ENCODE peak calls at places on chromosomes 7 and 10, in nine cellular contexts. X is heart right ventricle, B is tibial artery, P is right lobe of liver, C is fibroblast of lung, Z is BE2C, L is colonic mucosa, F is upper lobe of right lung, N is HCT116. S is an unnamed sample. For H3K27me3, the result is how much of the 10 kb centered on the place peaks cover.

GRCh38 chr7:24665564-24666294 is 91.5 kb downstream of the GSDME start:
- DNase-seq in B (no peak), X (no peak), F (no peak), N (peak), C (peak), L (peak), Z (peak), P (no peak), S (no peak)

GRCh38 chr7:81685263-81685868 is 84.5 kb downstream of the HGF start:
- DNase-seq in X (no peak), P (no peak), B (no peak), C (peak), Z (no peak), L (no peak), F (no peak), N (no peak), S (no peak)

GRCh38 chr10:119198438-119198837 is 8.9 kb upstream of the GRK5 start:
- DNase-seq in B (peak), Z (no peak), C (no peak), F (no peak), L (no peak), P (no peak), N (no peak), X (no peak), S (no peak)

GRCh38 chr7:130114374-130114773 is 44.0 kb downstream of the KLHDC10 start:
- DNase-seq in P (no peak), Z (no peak), B (no peak), X (no peak), F (no peak), N (no peak), L (no peak), C (no peak), S (no peak)

GRCh38 chr10:62554632-62555199 is 180.5 kb downstream of the ZNF365 start:
- DNase-seq in X (no peak), Z (peak), B (no peak), F (no peak), N (peak), C (peak), L (peak), P (no peak), S (no peak)

GRCh38 chr7:77606561-77606960 is 69.5 kb downstream of the PTPN12 start:
- DNase-seq in B (no peak), X (no peak), Z (no peak), N (no peak), C (no peak), F (no peak), L (no peak), P (no peak), S (no peak)

GRCh38 chr7:1819258-1819841 is 149.3 kb downstream of the ELFN1 start:
- DNase-seq in C (no peak), Z (no peak), N (no peak), X (no peak), L (no peak), B (peak), F (peak), P (no peak), S (no peak)

GRCh38 chr10:80491251-80492102 is 37.4 kb downstream of the TSPAN14 start:
- DNase-seq in B (peak), L (no peak), X (no peak), P (peak), Z (no peak), N (no peak), C (no peak), F (peak), S (no peak)

GRCh38 chr10:101613646-101614045 is 25.5 kb downstream of the DPCD start:
- DNase-seq in N (no peak), X (no peak), C (no peak), Z (no peak), L (no peak), P (no peak), B (no peak), F (no peak), S (no peak)

GRCh38 chr7:18495412-18496335 is at the start of gene HDAC9:
- DNase-seq in L (no peak), C (peak), N (no peak), P (no peak), B (no peak), F (no peak), X (peak), Z (peak), S (peak)

GRCh38 chr10:108566216-108567107 is 1356.8 kb downstream of the XPNPEP1 start:
- DNase-seq in Z (no peak), F (peak), P (no peak), C (no peak), L (no peak), B (no peak), X (no peak), N (no peak), S (no peak)

GRCh38 chr7:84454174-84454959 is 259.8 kb upstream of the SEMA3A start:
- DNase-seq in L (no peak), Z (no peak), C (peak), B (no peak), X (no peak), F (no peak), P (no peak), N (no peak), S (no peak)

GRCh38 chr7:22137466-22137865 is 191.8 kb upstream of the CDCA7L start:
- DNase-seq in B (no peak), X (no peak), C (peak), L (no peak), F (no peak), N (no peak), Z (no peak), P (no peak), S (no peak)

GRCh38 chr7:94395141-94396041 is 696 bp downstream of the COL1A2 start:
- DNase-seq in X (no peak), C (peak), Z (peak), N (peak), P (no peak), F (no peak), B (peak), L (peak), S (peak)

GRCh38 chr7:112042631-112043030 is 163.6 kb downstream of the DOCK4 start:
- DNase-seq in P (no peak), N (no peak), B (no peak), C (no peak), Z (no peak), L (no peak), X (no peak), F (no peak), S (no peak)

GRCh38 chr7:31986878-31987518 is 83.2 kb downstream of the PDE1C start:
- DNase-seq in C (peak), N (no peak), F (no peak), Z (no peak), P (no peak), X (no peak), B (no peak), L (no peak), S (no peak)

GRCh38 chr10:121988361-121989324 is at the start of gene TACC2:
- DNase-seq in P (no peak), Z (no peak), C (no peak), X (no peak), B (no peak), F (peak), N (peak), L (no peak), S (no peak)

GRCh38 chr10:122561212-122561611 is 658 bp downstream of the DMBT1 start:
- DNase-seq in F (no peak), C (no peak), B (peak), Z (no peak), L (no peak), N (no peak), X (no peak), P (no peak), S (peak)

GRCh38 chr7:4239991-4240812 is 441.9 kb upstream of the FOXK1 start:
- DNase-seq in F (no peak), X (no peak), P (no peak), L (no peak), Z (no peak), N (no peak), B (no peak), C (no peak), S (no peak)

GRCh38 chr7:24576171-24577052 is 3.2 kb downstream of the PALS2 start:
- DNase-seq in X (no peak), N (peak), C (peak), P (no peak), F (no peak), B (no peak), Z (peak), L (peak), S (peak)

GRCh38 chr7:73717991-73718405 is 1.5 kb downstream of the STX1A start:
- DNase-seq in C (peak), F (no peak), X (no peak), B (no peak), Z (no peak), N (peak), L (no peak), P (no peak), S (peak)

GRCh38 chr7:69359003-69359555 is 239.2 kb upstream of the AUTS2 start:
- DNase-seq in F (no peak), B (no peak), C (no peak), Z (no peak), X (no peak), L (no peak), N (no peak), P (no peak), S (no peak)

GRCh38 chr7:55048221-55048859 is 29.5 kb downstream of the EGFR start:
- DNase-seq in F (no peak), B (no peak), X (no peak), N (no peak), P (peak), Z (no peak), C (peak), L (peak), S (no peak)

GRCh38 chr10:106661767-106662140 is 502.8 kb downstream of the SORCS1 start:
- DNase-seq in N (no peak), B (no peak), L (no peak), C (no peak), F (no peak), Z (no peak), X (no peak), P (no peak), S (no peak)

GRCh38 chr10:108905821-108906220 is 1017.5 kb downstream of the XPNPEP1 start:
- DNase-seq in B (no peak), N (no peak), P (no peak), C (no peak), F (no peak), X (no peak), Z (peak), L (no peak), S (no peak)

GRCh38 chr7:51316262-51316665 is 345 bp downstream of the COBL start:
- DNase-seq in F (peak), L (peak), P (peak), B (no peak), X (peak), Z (no peak), C (no peak), N (no peak), S (no peak)

GRCh38 chr7:51233375-51233774 is 83.2 kb downstream of the COBL start:
- DNase-seq in F (no peak), B (no peak), X (no peak), L (no peak), P (no peak), N (no peak), Z (no peak), C (no peak), S (no peak)

GRCh38 chr10:89706011-89706410 is 4.6 kb downstream of the KIF20B start:
- DNase-seq in F (no peak), C (peak), Z (no peak), X (no peak), B (no peak), L (no peak), N (no peak), P (no peak), S (no peak)

GRCh38 chr10:104989880-104990279 is 348.8 kb downstream of the SORCS3 start:
- DNase-seq in P (no peak), X (no peak), B (no peak), F (no peak), L (no peak), Z (no peak), N (no peak), C (no peak), S (no peak)

GRCh38 chr7:116781584-116781983 is 80.8 kb upstream of the CAPZA2 start:
- DNase-seq in L (no peak), F (no peak), C (no peak), X (no peak), P (no peak), Z (no peak), N (no peak), B (no peak), S (no peak)

GRCh38 chr10:77458986-77459590 is 178.5 kb downstream of the KCNMA1 start:
- DNase-seq in C (no peak), L (no peak), F (no peak), Z (peak), P (no peak), B (no peak), X (no peak), N (no peak), S (no peak)

GRCh38 chr10:35217458-35217857 is 90.8 kb downstream of the CREM start:
- DNase-seq in B (no peak), Z (no peak), L (no peak), F (no peak), N (no peak), C (peak), X (no peak), P (no peak), S (no peak)

GRCh38 chr7:101315336-101315735 is 6.3 kb downstream of the IFT22 start:
- DNase-seq in Z (peak), B (no peak), C (peak), L (peak), P (no peak), N (peak), F (no peak), X (no peak), S (no peak)

GRCh38 chr10:71178880-71179279 is 33.5 kb upstream of the UNC5B start:
- DNase-seq in F (no peak), P (no peak), Z (no peak), X (no peak), L (no peak), N (no peak), C (no peak), B (no peak), S (no peak)

GRCh38 chr10:103861501-103861900 is 6.1 kb upstream of the SH3PXD2A start:
- DNase-seq in Z (no peak), F (no peak), X (no peak), P (no peak), L (no peak), B (no peak), N (no peak), C (peak), S (no peak)

GRCh38 chr10:11741608-11742007 is 574 bp upstream of the ECHDC3 start:
- DNase-seq in L (no peak), B (no peak), X (no peak), C (no peak), N (no peak), F (no peak), Z (no peak), P (no peak), S (no peak)
- H3K4me3 ChIP-seq in L (peak), B (peak), X (peak), C (peak), N (peak), F (peak), Z (no peak), P (peak), S (peak)

DNA sequence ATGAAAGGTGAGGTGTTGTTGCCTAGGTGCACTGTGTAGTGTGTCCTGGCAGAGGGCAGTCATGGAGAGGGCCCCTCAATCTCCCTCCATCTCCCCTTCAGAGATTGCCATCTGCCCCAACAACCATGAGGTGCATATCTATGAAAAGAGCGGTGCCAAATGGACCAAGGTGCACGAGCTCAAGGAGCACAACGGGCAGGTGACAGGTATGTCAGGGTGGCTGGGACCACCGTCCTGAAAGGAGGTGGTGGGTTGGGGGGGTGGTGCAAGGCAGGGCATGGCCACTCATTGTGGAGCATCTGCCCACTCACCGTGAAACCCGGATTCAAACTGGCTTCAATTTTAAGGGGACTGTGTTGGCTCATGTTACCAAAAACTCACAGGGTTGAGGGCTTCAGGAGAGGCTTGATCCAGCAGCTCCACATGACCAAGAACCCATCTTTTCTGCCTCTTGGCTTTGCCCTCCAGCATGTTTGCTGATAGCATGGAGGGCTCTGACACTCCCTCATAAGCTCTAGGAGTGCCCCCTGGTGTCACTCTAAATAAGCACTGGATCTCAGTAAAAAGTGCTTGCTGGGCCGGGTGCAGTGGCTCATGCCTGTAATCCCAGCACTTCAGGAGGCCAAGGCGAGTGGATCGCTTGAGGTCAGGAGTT is 12.2 kb downstream of the ARPC1B start:
- DNase-seq in L (no peak), B (no peak), F (no peak), X (no peak), C (peak), N (no peak), P (no peak), Z (peak), S (no peak)
- TF ChIP-seq CTCF in L (no peak), B (no peak), F (no peak), X (peak), C (peak), N (peak), P (peak), Z (peak), S (peak)

DNA sequence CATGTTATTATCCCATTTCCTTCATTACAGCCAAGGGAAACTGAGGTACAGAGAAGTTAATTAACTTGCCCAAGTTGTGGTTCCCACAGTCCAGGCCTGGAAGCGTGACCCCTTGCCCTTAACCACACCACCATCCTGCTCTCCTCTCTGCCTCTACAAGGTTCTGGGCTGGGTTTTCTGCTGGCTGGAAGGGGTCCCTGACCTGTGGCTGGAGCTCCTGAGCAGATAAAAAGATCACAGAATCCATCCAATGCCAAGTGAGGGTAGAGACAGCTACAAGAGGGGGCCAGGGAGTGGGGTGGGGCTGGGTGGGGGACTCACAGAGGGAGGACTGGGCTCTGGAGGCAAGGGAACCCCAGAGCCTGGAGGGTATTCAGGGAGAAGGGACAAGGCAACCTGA is 9.7 kb downstream of the ASB10 start:
- DNase-seq in P (no peak), N (no peak), B (no peak), X (no peak), L (no peak), C (no peak), Z (no peak), F (no peak), S (no peak)
- H3K27me3 ChIP-seq in P (under half), N (under half), B (half or more), X (under half), L (under half), C (under half), Z (under half), F (under half), S (half or more)

DNA sequence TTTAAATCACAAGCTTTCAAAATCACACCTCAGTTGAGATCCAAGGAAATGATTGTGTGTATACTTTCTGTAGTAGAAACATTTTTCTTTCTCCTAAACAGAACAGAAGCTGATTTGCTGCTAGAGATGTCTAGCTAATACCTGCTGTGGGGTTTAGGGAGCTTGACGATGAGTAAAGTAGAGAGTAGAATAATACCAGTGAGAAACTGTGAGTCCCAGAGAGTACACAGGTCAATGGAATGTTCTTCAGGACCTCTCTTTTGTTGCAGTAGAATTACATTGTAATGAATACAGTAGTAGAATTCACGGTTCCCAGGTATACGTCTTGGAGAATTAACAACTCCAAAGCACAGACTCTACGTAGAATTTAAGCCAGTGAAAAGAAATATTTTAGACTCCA is 18.0 kb downstream of the TRUB1 start:
- DNase-seq in C (no peak), N (no peak), X (no peak), F (no peak), P (no peak), L (no peak), B (no peak), Z (no peak), S (no peak)
- H3K4me3 ChIP-seq in C (no peak), N (no peak), X (no peak), F (no peak), P (no peak), L (no peak), B (no peak), Z (no peak), S (no peak)

DNA sequence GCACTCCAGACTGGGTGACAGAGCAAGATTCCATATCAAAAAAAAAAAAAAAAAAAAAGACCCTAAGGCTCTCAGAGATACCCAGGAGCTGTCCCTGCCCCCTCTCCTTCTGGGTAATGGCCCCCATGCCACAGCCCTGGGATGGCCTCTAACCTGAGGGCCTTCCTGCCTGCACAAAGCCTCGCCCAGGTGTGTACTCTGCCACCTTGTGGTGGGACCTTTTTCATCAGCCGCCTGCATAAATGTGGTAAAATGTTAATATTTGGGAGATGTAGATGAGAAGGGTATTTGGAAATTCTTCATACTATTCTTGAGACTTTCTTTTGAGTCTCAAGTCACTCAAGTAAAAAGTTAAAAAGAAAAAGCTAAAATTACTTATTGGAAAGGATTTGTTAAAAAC is 46.3 kb upstream of the RNF216 start:
- DNase-seq in L (peak), B (no peak), P (peak), C (peak), F (no peak), X (no peak), Z (peak), N (peak), S (no peak)
- TF ChIP-seq CTCF in L (no peak), B (peak), P (peak), C (peak), F (peak), X (peak), Z (peak), N (peak), S (peak)

S was measured in kidney epithelial cell.